ENCODE peak calls at places on chromosome 14, in five cellular contexts. M, C, B, J and G are unnamed samples.
A peak's percentile ranks its signal among the peaks of the same experiment; 100 is the strongest.

GRCh38 chr14:36522347-36522971 is 2.4 kb upstream of the NKX2-1 start:
- DNase-seq in M (no peak), J (no peak), C (no peak), B (no peak), G (no peak)

GRCh38 chr14:22213110-22213509 is 375.9 kb downstream of the DAD1 start:
- DNase-seq in C (no peak), B (no peak), J (no peak), M (no peak), G (no peak)

GRCh38 chr14:23566782-23567185 is 807 bp downstream of the AP1G2 start:
- DNase-seq in M (no peak), B (no peak), C (no peak), J (no peak), G (no peak)

GRCh38 chr14:95232894-95233584 is 75.7 kb upstream of the DICER1 start:
- DNase-seq in J (no peak), B (no peak), M (no peak), C (no peak), G (no peak)

GRCh38 chr14:95040723-95041476 is 116.4 kb downstream of the DICER1 start:
- DNase-seq in B (peak; percentile 26), C (no peak), M (no peak), J (no peak), G (no peak)

GRCh38 chr14:43706901-43707300 is 800.2 kb downstream of the FSCB start:
- DNase-seq in C (no peak), B (no peak), J (no peak), M (no peak), G (no peak)

GRCh38 chr14:104245075-104245474 is 106.7 kb downstream of the KIF26A start:
- DNase-seq in C (no peak), B (no peak), M (peak; percentile 1), J (no peak), G (no peak)

GRCh38 chr14:67428501-67429031 is 16.6 kb upstream of the PLEK2 start:
- DNase-seq in B (peak; percentile 74), J (peak; percentile 60), C (no peak), M (no peak), G (no peak)

GRCh38 chr14:29352681-29353080 is 575.0 kb downstream of the PRKD1 start:
- DNase-seq in M (no peak), B (no peak), J (no peak), C (no peak), G (no peak)

GRCh38 chr14:76168531-76168930 is 16.8 kb downstream of the GPATCH2L start:
- DNase-seq in J (no peak), B (no peak), M (no peak), C (no peak), G (no peak)

GRCh38 chr14:51845811-51846210 is 14.6 kb upstream of the GNG2 start:
- DNase-seq in M (no peak), J (no peak), C (no peak), B (no peak), G (no peak)

GRCh38 chr14:65476290-65476941 is 63.9 kb downstream of the FUT8 start:
- DNase-seq in C (no peak), M (no peak), J (no peak), B (no peak), G (no peak)

GRCh38 chr14:73462815-73463214 is 4.5 kb upstream of the NUMB start:
- DNase-seq in B (no peak), C (no peak), J (no peak), M (no peak), G (no peak)

GRCh38 chr14:21039059-21039422 is 3.1 kb upstream of the RNASE7 start:
- DNase-seq in J (peak; percentile 73), C (peak; percentile 90), M (peak; percentile 93), B (peak; percentile 73), G (no peak)

GRCh38 chr14:24179961-24180726 is 8.3 kb downstream of the REC8 start:
- DNase-seq in J (no peak), C (peak; percentile 64), M (no peak), B (no peak), G (no peak)

GRCh38 chr14:58280954-58281787 is 17.2 kb upstream of the ARID4A start:
- DNase-seq in M (no peak), B (no peak), J (no peak), C (peak; percentile 33), G (peak; percentile 54)

GRCh38 chr14:32623300-32624093 is 294.4 kb downstream of the AKAP6 start:
- DNase-seq in J (no peak), C (no peak), M (no peak), B (no peak), G (no peak)

GRCh38 chr14:92563359-92563758 is 49.8 kb downstream of the RIN3 start:
- DNase-seq in J (no peak), M (no peak), B (no peak), C (no peak), G (no peak)

GRCh38 chr14:73755434-73756014 is 41.3 kb upstream of the PNMA1 start:
- DNase-seq in M (no peak), C (peak; percentile 68), B (peak; percentile 83), J (no peak), G (no peak)

DNA sequence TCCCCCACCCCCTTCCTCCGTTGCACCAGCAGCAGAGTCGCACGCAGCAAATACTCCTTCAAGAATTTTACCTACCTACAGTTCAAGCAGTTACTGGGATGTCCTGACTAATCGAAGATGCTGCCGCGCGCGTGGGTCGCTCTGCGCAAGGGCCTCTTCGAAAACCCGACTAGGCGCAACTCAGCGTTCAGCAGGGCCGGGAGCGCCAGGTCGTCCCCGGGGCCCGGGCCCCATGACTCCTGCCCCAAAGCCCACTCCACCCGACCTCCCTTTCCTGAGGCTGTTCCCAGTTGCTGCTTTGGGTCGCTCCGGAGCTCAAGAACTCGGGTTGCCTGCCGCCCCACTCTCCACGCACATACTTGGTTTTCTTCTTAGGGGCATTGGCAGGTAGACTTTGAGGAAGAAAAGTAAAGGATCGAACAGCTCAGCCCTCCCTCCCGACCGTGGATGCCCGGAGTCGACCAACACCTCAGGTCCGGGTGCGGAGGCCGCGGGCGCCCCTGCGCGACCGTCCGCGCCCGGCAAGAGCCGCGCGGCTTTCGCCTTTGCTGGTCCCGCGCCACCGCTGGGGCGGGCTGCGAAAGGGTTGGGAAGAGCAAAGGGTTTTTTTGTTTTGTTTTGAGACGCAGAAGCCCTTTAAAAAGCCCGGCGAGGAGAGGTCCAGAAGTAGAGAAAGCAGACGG is 1.9 kb downstream of the BMP4 start:
- DNase-seq in J (no peak), C (peak; percentile 43), B (peak; percentile 62), M (peak; percentile 50), G (no peak)
- H3K4me3 ChIP-seq in J (peak overlapping the region; percentile 87), C (peak overlapping the region; percentile 74), B (peak overlapping the region; percentile 76), M (peak overlapping the region; percentile 65), G (no peak overlapping the region)

GRCh38 chr14:69135133-69135532 is 17.8 kb downstream of the DCAF5 start:
- DNase-seq in M (no peak), C (no peak), J (no peak), B (no peak), G (no peak)

GRCh38 chr14:69132513-69133181 is 20.3 kb downstream of the DCAF5 start:
- DNase-seq in B (no peak), C (no peak), M (no peak), J (no peak), G (no peak)

GRCh38 chr14:69133206-69134125 is 19.5 kb downstream of the DCAF5 start:
- DNase-seq in B (no peak), J (no peak), M (no peak), C (no peak), G (no peak)

GRCh38 chr14:69129264-69129880 is 23.5 kb downstream of the DCAF5 start:
- DNase-seq in B (peak; percentile 50), C (peak; percentile 74), M (peak; percentile 76), J (peak; percentile 72), G (peak; percentile 75)

DNA sequence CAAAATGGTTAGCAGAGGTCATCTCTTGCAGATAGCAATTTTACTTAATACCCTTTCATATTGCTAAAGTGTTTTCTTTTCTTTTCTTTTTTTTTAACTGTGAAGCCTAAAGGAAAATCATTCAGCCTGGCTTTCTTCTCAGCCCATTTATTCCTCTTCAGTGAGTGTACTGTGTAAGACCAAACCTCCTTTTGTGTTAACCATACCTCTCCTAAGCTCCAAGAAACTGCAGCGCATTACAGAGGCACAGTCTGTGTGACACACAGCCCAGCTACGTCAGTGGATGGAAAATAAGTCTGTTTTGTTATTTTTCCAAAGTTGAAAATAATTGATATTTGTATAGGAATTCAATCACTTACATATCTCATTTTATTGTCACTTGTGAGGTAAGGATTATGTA is 21.7 kb downstream of the DCAF5 start:
- DNase-seq in B (no peak), M (no peak), C (no peak), J (no peak), G (no peak)
- H3K4me1 ChIP-seq in B (peaks cover 10% of the 10 kb centered on the region), M (peaks cover 5% of the 10 kb centered on the region), C (peaks cover 59% of the 10 kb centered on the region), J (peaks cover 5% of the 10 kb centered on the region), G (peaks cover 18% of the 10 kb centered on the region)

DNA sequence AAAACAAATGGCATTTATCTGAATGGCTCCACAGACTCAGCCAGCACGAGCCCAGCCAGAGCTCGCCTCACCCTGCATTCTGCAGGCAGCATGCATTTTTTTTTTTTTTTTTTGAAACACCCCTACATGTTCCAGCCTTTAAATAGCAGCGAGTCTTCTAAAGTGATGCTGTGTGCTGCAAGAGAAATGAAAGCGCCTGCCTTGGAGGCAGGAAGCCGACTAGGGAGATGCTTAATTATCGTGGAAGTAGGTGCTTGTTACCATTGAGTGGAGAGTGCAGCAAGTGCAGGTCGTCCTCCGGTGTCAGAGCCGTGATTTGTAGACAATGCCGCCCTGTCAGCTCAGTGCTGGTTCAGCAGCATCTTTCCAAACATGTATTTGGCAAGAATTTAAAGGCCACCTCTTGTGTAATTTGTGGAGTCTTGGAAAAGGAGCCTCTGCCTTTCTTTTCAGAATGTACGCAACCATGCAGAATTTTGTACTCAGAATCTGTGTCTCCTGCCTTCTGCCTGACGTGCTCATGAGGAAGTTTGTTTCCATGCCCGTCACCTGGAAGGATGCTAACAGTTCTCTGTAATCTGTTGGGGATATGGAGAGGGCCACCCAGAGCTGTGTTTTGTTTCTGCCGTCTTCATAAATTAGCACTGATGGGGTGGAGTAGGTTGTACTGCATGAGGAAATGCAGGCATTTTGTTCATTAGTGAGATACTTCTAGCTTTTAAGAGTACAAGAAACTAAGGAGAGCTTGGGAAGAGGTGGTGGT is 345.9 kb upstream of the RGS6 start:
- DNase-seq in J (no peak), C (no peak), B (no peak), M (peak; percentile 34), G (no peak)
- H3K27ac ChIP-seq in J (no peak overlapping the region), C (no peak overlapping the region), B (no peak overlapping the region), M (peak overlapping the region; percentile 50), G (no peak overlapping the region)

GRCh38 chr14:61704554-61704953 is 9.2 kb downstream of the HIF1A start:
- DNase-seq in J (no peak), B (no peak), M (no peak), C (no peak), G (no peak)
- H3K4me3 ChIP-seq in J (no peak overlapping the region), B (no peak overlapping the region), M (no peak overlapping the region), C (no peak overlapping the region), G (peak overlapping the region; percentile 26)

DNA sequence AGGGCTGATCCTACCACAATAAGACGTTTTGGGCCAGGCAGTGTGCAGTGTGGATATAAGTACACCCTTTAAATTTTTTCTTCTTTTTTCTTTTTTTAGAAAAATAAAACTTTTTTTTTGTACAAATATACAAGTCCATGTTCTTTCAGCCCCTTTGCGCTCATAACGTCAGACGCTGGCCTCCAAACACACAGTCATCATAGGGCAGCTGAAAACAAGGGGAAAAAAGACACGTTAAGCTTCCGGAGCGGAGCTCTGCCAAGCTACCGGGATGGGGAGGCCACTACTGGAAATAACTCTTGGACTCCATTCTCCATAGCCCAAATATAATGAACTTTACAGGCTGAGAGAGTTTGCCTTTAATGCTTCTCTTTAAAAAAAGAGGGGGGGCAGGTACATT is 2.7 kb downstream of the NFKBIA start:
- DNase-seq in B (no peak), J (no peak), M (peak; percentile 55), C (no peak), G (no peak)
- H3K4me1 ChIP-seq in B (peaks cover 63% of the 10 kb centered on the region), J (peaks cover 84% of the 10 kb centered on the region), M (peaks cover 17% of the 10 kb centered on the region), C (peaks cover 75% of the 10 kb centered on the region), G (peaks cover 56% of the 10 kb centered on the region)

GRCh38 chr14:102575479-102576428 is 16.7 kb upstream of the RCOR1 start:
- DNase-seq in C (no peak), B (no peak), M (no peak), J (no peak), G (no peak)
- H3K27ac ChIP-seq in C (no peak overlapping the region), B (no peak overlapping the region), M (no peak overlapping the region), J (peak overlapping the region; percentile 88), G (no peak overlapping the region)